ENCODE peak calls at places on chromosomes 12 and 14, in nine cellular contexts. E is natural killer cell; Q is Right ventricle myocardium inferior; C is A549; M is Panc1; T is heart left ventricle; U is sciatic nerve; J is CD4-positive, alpha-beta T cell; R is activated CD8-positive, alpha-beta memory T cell treated with anti-CD3 and anti-CD28 coated beads, Interleukin-2, amount 10 ng/mL, durations not matched to agents 7 days and 5 days. P is an unnamed sample.

GRCh38 chr14:36996133-36996856 is 176.1 kb downstream of the SLC25A21 start:
- ATAC-seq in M (no peak), E (no peak), J (no peak), C (peak), U (no peak), R (no peak), Q (no peak), T (no peak), P (no peak)

GRCh38 chr14:77889971-77890442 is 90.1 kb downstream of the ADCK1 start:
- ATAC-seq in R (no peak), T (no peak), E (no peak), C (no peak), J (no peak), Q (no peak), M (no peak), U (peak), P (no peak)

GRCh38 chr12:98513379-98514318 is 1.7 kb upstream of the TMPO start:
- ATAC-seq in Q (no peak), U (no peak), J (no peak), C (no peak), T (no peak), E (no peak), M (no peak), R (no peak), P (no peak)

GRCh38 chr12:44036875-44037443 is 201.1 kb downstream of the TMEM117 start:
- ATAC-seq in Q (no peak), J (no peak), U (no peak), R (no peak), C (no peak), T (no peak), M (no peak), E (no peak), P (no peak)

GRCh38 chr14:72692678-72693077 is 201.2 kb downstream of the DPF3 start:
- ATAC-seq in T (peak), U (no peak), C (peak), M (no peak), E (no peak), Q (peak), R (no peak), J (no peak), P (no peak)

GRCh38 chr14:93078830-93079229 is 36.9 kb downstream of the ITPK1 start:
- ATAC-seq in R (no peak), E (no peak), U (peak), M (no peak), Q (no peak), J (no peak), T (no peak), C (no peak), P (no peak)

GRCh38 chr12:132185698-132186097 is 41.4 kb downstream of the NOC4L start:
- ATAC-seq in U (no peak), C (no peak), E (no peak), T (no peak), Q (no peak), J (peak), R (no peak), M (no peak), P (no peak)

GRCh38 chr12:118611295-118611694 is 234.9 kb downstream of the SUDS3 start:
- ATAC-seq in Q (no peak), M (no peak), U (no peak), J (no peak), C (no peak), E (no peak), T (no peak), R (no peak), P (no peak)

GRCh38 chr14:22898302-22898894 is 15.4 kb downstream of the REM2 start:
- ATAC-seq in E (no peak), Q (no peak), C (peak), U (no peak), M (no peak), J (no peak), R (peak), T (no peak), P (peak)

GRCh38 chr12:116293687-116294463 is 16.4 kb upstream of the MED13L start:
- ATAC-seq in R (no peak), M (no peak), E (no peak), Q (no peak), C (no peak), T (no peak), J (no peak), U (no peak), P (no peak)

GRCh38 chr14:35944847-35945246 is 118.7 kb downstream of the BRMS1L start:
- ATAC-seq in J (no peak), E (no peak), C (peak), U (no peak), T (no peak), M (no peak), R (no peak), Q (no peak), P (no peak)

GRCh38 chr14:94643316-94644101 is 31.3 kb downstream of the SERPINA3 start:
- ATAC-seq in C (no peak), R (no peak), U (no peak), Q (no peak), J (no peak), T (no peak), M (no peak), E (no peak), P (no peak)

GRCh38 chr12:19783547-19784444 is 344.5 kb downstream of the AEBP2 start:
- ATAC-seq in M (no peak), T (peak), R (no peak), C (no peak), U (no peak), Q (no peak), E (peak), J (no peak), P (no peak)

GRCh38 chr12:67413577-67413976 is 144.4 kb downstream of the CAND1 start:
- ATAC-seq in T (peak), C (no peak), R (no peak), U (peak), M (no peak), Q (no peak), J (no peak), E (no peak), P (no peak)

GRCh38 chr14:103623883-103624482 is 5.0 kb upstream of the KLC1 start:
- ATAC-seq in T (peak), R (no peak), E (no peak), U (no peak), J (no peak), Q (no peak), C (no peak), M (no peak), P (no peak)

GRCh38 chr14:73014105-73014504 is 12.8 kb downstream of the ZFYVE1 start:
- ATAC-seq in U (no peak), R (peak), C (no peak), Q (no peak), J (no peak), M (no peak), T (no peak), E (no peak), P (peak)

P was measured in activated T-helper 17 cell treated with anti-CD3 and anti-CD28 coated beads, Interleukin-2, amount 50 U/mL, for 72 hours.